ENCODE peak calls at places on chromosomes 3 and 15, in eight cellular contexts. D, H, N, K, U, Q, F and Z are unnamed samples.

GRCh38 chr3:15905041-15905440 is 107.3 kb upstream of the ANKRD28 start:
- DNase-seq in D (no peak), H (no peak), N (no peak), K (no peak), U (no peak), Q (no peak), F (no peak), Z (no peak)

GRCh38 chr15:50145451-50145872 is 26.4 kb upstream of the ATP8B4 start:
- DNase-seq in D (no peak), H (no peak), N (no peak), K (peak; percentile 57), U (peak; percentile 49), Q (peak; percentile 91), F (peak; percentile 90), Z (no peak)

GRCh38 chr3:182485306-182485705 is 308.0 kb upstream of the ATP11B start:
- DNase-seq in D (no peak), H (no peak), N (no peak), K (no peak), U (no peak), Q (no peak), F (peak; percentile 67), Z (no peak)

GRCh38 chr3:188780188-188781147 is 391.3 kb upstream of the TPRG1 start:
- DNase-seq in D (no peak), H (no peak), N (no peak), K (peak; percentile 80), U (peak; percentile 74), Q (peak; percentile 92), F (no peak), Z (no peak)

GRCh38 chr3:48877671-48878070 is 21.0 kb downstream of the SLC25A20 start:
- DNase-seq in D (no peak), H (no peak), N (no peak), K (no peak), U (no peak), Q (no peak), F (no peak), Z (no peak)

GRCh38 chr15:73329501-73330200 is 39.1 kb downstream of the HCN4 start:
- DNase-seq in D (no peak), H (no peak), N (peak; percentile 69), K (no peak), U (no peak), Q (no peak), F (no peak), Z (no peak)

GRCh38 chr3:30656624-30657141 is 50.3 kb downstream of the TGFBR2 start:
- DNase-seq in D (no peak), H (no peak), N (no peak), K (no peak), U (no peak), Q (no peak), F (no peak), Z (no peak)

GRCh38 chr3:165181556-165181955 is 14.6 kb downstream of the SLITRK3 start:
- DNase-seq in D (no peak), H (no peak), N (no peak), K (no peak), U (no peak), Q (no peak), F (peak; percentile 26), Z (no peak)

GRCh38 chr3:13189639-13190375 is 116.6 kb upstream of the IQSEC1 start:
- DNase-seq in D (no peak), H (no peak), N (no peak), K (no peak), U (peak; percentile 75), Q (peak; percentile 38), F (peak; percentile 84), Z (no peak)

GRCh38 chr3:38648659-38649499 is 608 bp downstream of the SCN5A start:
- DNase-seq in D (no peak), H (no peak), N (no peak), K (no peak), U (no peak), Q (no peak), F (no peak), Z (peak; percentile 71)

GRCh38 chr3:166560253-166560652 is 723.0 kb upstream of the BCHE start:
- DNase-seq in D (no peak), H (no peak), N (no peak), K (no peak), U (no peak), Q (no peak), F (no peak), Z (no peak)

GRCh38 chr3:186254676-186255665 is 107.1 kb downstream of the DGKG start:
- DNase-seq in D (no peak), H (no peak), N (no peak), K (no peak), U (peak; percentile 81), Q (peak; percentile 9), F (peak; percentile 29), Z (no peak)

GRCh38 chr15:60683156-60683555 is 204.2 kb upstream of the ICE2 start:
- DNase-seq in D (no peak), H (no peak), N (no peak), K (peak; percentile 15), U (no peak), Q (peak; percentile 12), F (no peak), Z (no peak)

GRCh38 chr3:28949580-28949979 is 331.3 kb upstream of the RBMS3 start:
- DNase-seq in D (no peak), H (no peak), N (no peak), K (no peak), U (no peak), Q (no peak), F (peak; percentile 66), Z (no peak)

GRCh38 chr3:28950614-28951013 is 330.3 kb upstream of the RBMS3 start:
- DNase-seq in D (no peak), H (no peak), N (no peak), K (no peak), U (no peak), Q (no peak), F (no peak), Z (no peak)

GRCh38 chr3:28948685-28949084 is 332.2 kb upstream of the RBMS3 start:
- DNase-seq in D (no peak), H (no peak), N (no peak), K (no peak), U (no peak), Q (peak; percentile 52), F (no peak), Z (no peak)

GRCh38 chr3:28951773-28952556 is 328.9 kb upstream of the RBMS3 start:
- DNase-seq in D (no peak), H (no peak), N (no peak), K (no peak), U (no peak), Q (no peak), F (peak; percentile 77), Z (no peak)
- TF ChIP-seq CTCF in D (no peak), H (no peak), N (no peak), K (no peak), U (no peak), Q (no peak), F (no peak), Z (no peak)

GRCh38 chr3:151838574-151839312 is 24.8 kb downstream of the AADAC start:
- DNase-seq in D (no peak), H (no peak), N (no peak), K (peak; percentile 58), U (peak; percentile 24), Q (peak; percentile 93), F (peak; percentile 88), Z (no peak)
- H3K4me3 ChIP-seq in D (peak overlapping the region; percentile 51), H (no peak overlapping the region), N (no peak overlapping the region), K (no peak overlapping the region), U (no peak overlapping the region), Q (no peak overlapping the region), F (no peak overlapping the region), Z (peak overlapping the region; percentile 23)

DNA sequence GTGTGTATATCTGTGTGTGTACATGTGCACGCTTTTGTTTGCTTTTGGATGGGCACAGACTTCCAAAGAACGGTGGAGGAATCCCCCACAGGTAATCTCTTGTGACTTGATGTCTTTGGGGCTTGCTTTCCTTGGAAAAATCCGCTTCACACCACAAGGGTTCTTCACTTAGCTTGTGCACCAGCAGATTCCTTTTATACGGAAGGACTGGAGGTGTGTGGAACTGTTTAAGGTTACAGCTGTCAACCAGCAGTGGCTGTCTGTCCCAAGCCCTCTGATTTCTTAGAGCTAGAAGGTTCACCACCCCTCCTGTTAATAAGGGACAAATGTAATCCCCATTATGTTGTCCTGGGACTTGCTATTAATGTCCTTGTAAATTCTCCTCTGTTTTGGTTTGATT is 193.5 kb downstream of the ITPR1 start:
- DNase-seq in D (no peak), H (no peak), N (no peak), K (no peak), U (no peak), Q (no peak), F (no peak), Z (no peak)
- H3K27ac ChIP-seq in D (no peak overlapping the region), H (peak overlapping the region; percentile 22), N (no peak overlapping the region), K (no peak overlapping the region), U (no peak overlapping the region), Q (no peak overlapping the region), F (no peak overlapping the region), Z (no peak overlapping the region)

GRCh38 chr3:107578523-107578922 is 55.8 kb downstream of the BBX start:
- DNase-seq in D (no peak), H (no peak), N (no peak), K (no peak), U (no peak), Q (no peak), F (no peak), Z (no peak)
- TF ChIP-seq CTCF in D (no peak), H (no peak), N (no peak), K (no peak), U (no peak), Q (peak; percentile 9), F (no peak), Z (no peak)

GRCh38 chr3:5190147-5190791 is 2.8 kb downstream of the EDEM1 start:
- DNase-seq in D (no peak), H (no peak), N (no peak), K (no peak), U (no peak), Q (no peak), F (no peak), Z (no peak)
- H3K4me3 ChIP-seq in D (peak overlapping the region; percentile 22), H (no peak overlapping the region), N (peak overlapping the region; percentile 98), K (no peak overlapping the region), U (peak overlapping the region; percentile 72), Q (no peak overlapping the region), F (peak overlapping the region; percentile 83), Z (peak overlapping the region; percentile 5)